ENCODE peak calls at places on chromosomes 12 and 14, in nine cellular contexts. S, X, V, Y, U, N, Z, F and O are unnamed samples.

GRCh38 chr14:103544627-103545218 is 15.7 kb downstream of the TRMT61A start:
- DNase-seq in S (no peak), X (no peak), V (no peak), Y (no peak), U (no peak), N (no peak), Z (no peak), F (no peak), O (no peak)

GRCh38 chr12:121513464-121514183 is 67.2 kb downstream of the KDM2B start:
- DNase-seq in S (peak; percentile 72), X (no peak), V (no peak), Y (no peak), U (no peak), N (no peak), Z (peak; percentile 97), F (no peak), O (no peak)

GRCh38 chr12:109557809-109558208 is 15.5 kb downstream of the MMAB start:
- DNase-seq in S (no peak), X (no peak), V (no peak), Y (no peak), U (no peak), N (no peak), Z (no peak), F (no peak), O (no peak)

GRCh38 chr14:90616313-90616712 is 199.9 kb downstream of the TTC7B start:
- DNase-seq in S (no peak), X (no peak), V (no peak), Y (no peak), U (no peak), N (no peak), Z (no peak), F (no peak), O (no peak)

GRCh38 chr12:5953835-5954586 is 9.0 kb upstream of the ANO2 start:
- DNase-seq in S (no peak), X (no peak), V (no peak), Y (no peak), U (no peak), N (no peak), Z (no peak), F (no peak), O (no peak)

GRCh38 chr14:98198385-98198784 is 1073.6 kb downstream of the BCL11B start:
- DNase-seq in S (no peak), X (no peak), V (no peak), Y (peak; percentile 49), U (no peak), N (no peak), Z (no peak), F (no peak), O (no peak)

GRCh38 chr12:122399592-122400373 is 22.7 kb downstream of the CLIP1 start:
- DNase-seq in S (peak; percentile 72), X (peak; percentile 55), V (no peak), Y (peak; percentile 63), U (peak; percentile 33), N (peak; percentile 13), Z (peak; percentile 90), F (no peak), O (peak; percentile 12)

GRCh38 chr14:100298551-100299237 is 7.5 kb downstream of the SLC25A29 start:
- DNase-seq in S (no peak), X (no peak), V (no peak), Y (no peak), U (no peak), N (no peak), Z (no peak), F (no peak), O (no peak)

GRCh38 chr12:118358607-118359540 is 13.8 kb downstream of the TAOK3 start:
- DNase-seq in S (no peak), X (no peak), V (no peak), Y (no peak), U (no peak), N (no peak), Z (no peak), F (no peak), O (no peak)

GRCh38 chr14:20400965-20401593 is 12.2 kb downstream of the TEP1 start:
- DNase-seq in S (no peak), X (no peak), V (no peak), Y (no peak), U (no peak), N (no peak), Z (no peak), F (no peak), O (no peak)

GRCh38 chr12:42450248-42450647 is 124.3 kb downstream of the PPHLN1 start:
- DNase-seq in S (no peak), X (no peak), V (no peak), Y (no peak), U (no peak), N (no peak), Z (no peak), F (no peak), O (no peak)

GRCh38 chr12:51371295-51371953 is 19.8 kb downstream of the GALNT6 start:
- DNase-seq in S (peak; percentile 55), X (peak; percentile 22), V (no peak), Y (no peak), U (no peak), N (no peak), Z (peak; percentile 96), F (no peak), O (no peak)